ENCODE peak calls at places on chromosomes 6 and 20, in five cellular contexts. One of them, this sample, is unnamed.

GRCh38 chr6:4687989-4688947 is 87.9 kb upstream of the CDYL start:
- DNase-seq in GM23338: no peak
- DNase-seq in lung: no peak
- DNase-seq in left ventricle myocardium inferior: no peak
- DNase-seq in neural progenitor cell: no peak
- DNase-seq in this sample: peak

GRCh38 chr6:37913210-37913609 is 93.7 kb downstream of the ZFAND3 start:
- DNase-seq in lung: no peak
- DNase-seq in neural progenitor cell: no peak
- DNase-seq in GM23338: no peak
- DNase-seq in left ventricle myocardium inferior: no peak
- DNase-seq in this sample: no peak

GRCh38 chr6:29845405-29846006 is 17.9 kb downstream of the HLA-G start:
- DNase-seq in neural progenitor cell: no peak
- DNase-seq in left ventricle myocardium inferior: no peak
- DNase-seq in lung: no peak
- DNase-seq in GM23338: no peak
- DNase-seq in this sample: no peak

GRCh38 chr20:16571333-16571732 is 1.9 kb downstream of the KIF16B start:
- DNase-seq in left ventricle myocardium inferior: no peak
- DNase-seq in neural progenitor cell: no peak
- DNase-seq in GM23338: no peak
- DNase-seq in lung: no peak
- DNase-seq in this sample: no peak

GRCh38 chr6:63802606-63803206 is 167.1 kb downstream of the PHF3 start:
- DNase-seq in left ventricle myocardium inferior: no peak
- DNase-seq in GM23338: peak
- DNase-seq in lung: no peak
- DNase-seq in neural progenitor cell: no peak
- DNase-seq in this sample: no peak

GRCh38 chr6:159823953-159824352 is 23.9 kb downstream of the PNLDC1 start:
- DNase-seq in left ventricle myocardium inferior: no peak
- DNase-seq in lung: no peak
- DNase-seq in neural progenitor cell: no peak
- DNase-seq in GM23338: no peak
- DNase-seq in this sample: no peak

GRCh38 chr6:36618366-36619355 is 24.5 kb downstream of the SRSF3 start:
- DNase-seq in neural progenitor cell: no peak
- DNase-seq in lung: no peak
- DNase-seq in left ventricle myocardium inferior: no peak
- DNase-seq in GM23338: no peak
- DNase-seq in this sample: no peak

GRCh38 chr6:41201784-41202181 is 834 bp upstream of the TREML2 start:
- DNase-seq in neural progenitor cell: no peak
- DNase-seq in GM23338: no peak
- DNase-seq in left ventricle myocardium inferior: no peak
- DNase-seq in lung: no peak
- DNase-seq in this sample: no peak

GRCh38 chr6:80366721-80367120 is 260.2 kb downstream of the BCKDHB start:
- DNase-seq in lung: no peak
- DNase-seq in GM23338: no peak
- DNase-seq in left ventricle myocardium inferior: peak
- DNase-seq in neural progenitor cell: no peak
- DNase-seq in this sample: no peak

GRCh38 chr20:8073024-8073832 is 53.7 kb upstream of the TMX4 start:
- DNase-seq in left ventricle myocardium inferior: no peak
- DNase-seq in lung: no peak
- DNase-seq in neural progenitor cell: no peak
- DNase-seq in GM23338: peak
- DNase-seq in this sample: no peak

GRCh38 chr6:37807656-37808055 is 11.9 kb upstream of the ZFAND3 start:
- DNase-seq in neural progenitor cell: no peak
- DNase-seq in lung: no peak
- DNase-seq in left ventricle myocardium inferior: no peak
- DNase-seq in GM23338: peak
- DNase-seq in this sample: peak

GRCh38 chr6:25333471-25333870 is 54.3 kb downstream of the CARMIL1 start:
- DNase-seq in GM23338: no peak
- DNase-seq in left ventricle myocardium inferior: no peak
- DNase-seq in lung: no peak
- DNase-seq in neural progenitor cell: no peak
- DNase-seq in this sample: no peak

GRCh38 chr20:5888051-5888450 is 62.3 kb downstream of the TRMT6 start:
- DNase-seq in left ventricle myocardium inferior: no peak
- DNase-seq in neural progenitor cell: no peak
- DNase-seq in GM23338: no peak
- DNase-seq in lung: no peak
- DNase-seq in this sample: no peak

GRCh38 chr20:4067600-4068261 is 52.4 kb upstream of the RNF24 start:
- DNase-seq in left ventricle myocardium inferior: no peak
- DNase-seq in GM23338: no peak
- DNase-seq in lung: no peak
- DNase-seq in neural progenitor cell: no peak
- DNase-seq in this sample: no peak

GRCh38 chr20:38267251-38267650 is 6.7 kb upstream of the KIAA1755 start:
- DNase-seq in GM23338: no peak
- DNase-seq in lung: no peak
- DNase-seq in neural progenitor cell: no peak
- DNase-seq in left ventricle myocardium inferior: no peak
- DNase-seq in this sample: no peak

GRCh38 chr6:30885481-30885998 is 1.2 kb downstream of the DDR1 start:
- DNase-seq in neural progenitor cell: peak
- DNase-seq in GM23338: peak
- DNase-seq in left ventricle myocardium inferior: no peak
- DNase-seq in lung: peak
- DNase-seq in this sample: no peak

GRCh38 chr6:20722442-20722841 is 188.2 kb downstream of the CDKAL1 start:
- DNase-seq in neural progenitor cell: no peak
- DNase-seq in left ventricle myocardium inferior: no peak
- DNase-seq in lung: no peak
- DNase-seq in GM23338: no peak
- DNase-seq in this sample: no peak

GRCh38 chr6:7899889-7900213 is 10.7 kb downstream of the TXNDC5 start:
- DNase-seq in left ventricle myocardium inferior: no peak
- DNase-seq in GM23338: no peak
- DNase-seq in lung: no peak
- DNase-seq in neural progenitor cell: no peak
- DNase-seq in this sample: no peak

GRCh38 chr6:41066867-41067304 is 5.3 kb downstream of the OARD1 start:
- DNase-seq in left ventricle myocardium inferior: peak
- DNase-seq in neural progenitor cell: peak
- DNase-seq in lung: peak
- DNase-seq in GM23338: peak
- DNase-seq in this sample: peak

GRCh38 chr6:35669441-35669776 is 19.3 kb downstream of the FKBP5 start:
- DNase-seq in lung: no peak
- DNase-seq in left ventricle myocardium inferior: no peak
- DNase-seq in GM23338: no peak
- DNase-seq in neural progenitor cell: no peak
- DNase-seq in this sample: no peak

DNA sequence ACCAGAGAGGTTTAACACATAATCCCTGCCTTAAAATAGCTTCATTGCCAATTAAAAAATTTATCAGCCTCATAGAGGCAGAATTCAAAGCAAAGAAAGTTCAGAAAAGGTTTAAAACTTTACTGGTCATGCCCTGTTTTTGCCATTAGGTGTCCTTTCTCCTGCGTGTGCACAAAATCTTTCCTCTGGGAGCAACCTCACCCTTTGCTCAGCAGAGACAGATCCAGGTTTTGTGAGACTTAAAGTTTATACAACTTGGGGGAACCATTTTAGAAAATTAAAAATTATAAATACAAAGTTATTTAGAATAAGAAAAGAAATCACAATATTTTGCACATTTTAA is 41.8 kb upstream of the SLC22A16 start:
- DNase-seq in lung: no peak
- DNase-seq in GM23338: peak
- DNase-seq in left ventricle myocardium inferior: no peak
- DNase-seq in neural progenitor cell: peak
- DNase-seq in this sample: no peak
- TF ChIP-seq CTCF in lung: no peak
- TF ChIP-seq CTCF in GM23338: peak
- TF ChIP-seq CTCF in left ventricle myocardium inferior: peak
- TF ChIP-seq CTCF in neural progenitor cell: peak
- TF ChIP-seq CTCF in this sample: no peak

GRCh38 chr20:33646191-33646590 is 15.9 kb upstream of the C20orf144 start:
- DNase-seq in GM23338: no peak
- DNase-seq in lung: no peak
- DNase-seq in neural progenitor cell: no peak
- DNase-seq in left ventricle myocardium inferior: no peak
- DNase-seq in this sample: no peak

GRCh38 chr20:33645421-33645820 is 16.7 kb upstream of the C20orf144 start:
- DNase-seq in left ventricle myocardium inferior: no peak
- DNase-seq in lung: no peak
- DNase-seq in GM23338: no peak
- DNase-seq in neural progenitor cell: no peak
- DNase-seq in this sample: no peak

GRCh38 chr20:33647603-33648395 is 14.3 kb upstream of the C20orf144 start:
- DNase-seq in GM23338: no peak
- DNase-seq in lung: no peak
- DNase-seq in neural progenitor cell: no peak
- DNase-seq in left ventricle myocardium inferior: peak
- DNase-seq in this sample: no peak

GRCh38 chr20:33645072-33645358 is 17.1 kb upstream of the C20orf144 start:
- DNase-seq in neural progenitor cell: no peak
- DNase-seq in left ventricle myocardium inferior: no peak
- DNase-seq in GM23338: no peak
- DNase-seq in lung: no peak
- DNase-seq in this sample: no peak

DNA sequence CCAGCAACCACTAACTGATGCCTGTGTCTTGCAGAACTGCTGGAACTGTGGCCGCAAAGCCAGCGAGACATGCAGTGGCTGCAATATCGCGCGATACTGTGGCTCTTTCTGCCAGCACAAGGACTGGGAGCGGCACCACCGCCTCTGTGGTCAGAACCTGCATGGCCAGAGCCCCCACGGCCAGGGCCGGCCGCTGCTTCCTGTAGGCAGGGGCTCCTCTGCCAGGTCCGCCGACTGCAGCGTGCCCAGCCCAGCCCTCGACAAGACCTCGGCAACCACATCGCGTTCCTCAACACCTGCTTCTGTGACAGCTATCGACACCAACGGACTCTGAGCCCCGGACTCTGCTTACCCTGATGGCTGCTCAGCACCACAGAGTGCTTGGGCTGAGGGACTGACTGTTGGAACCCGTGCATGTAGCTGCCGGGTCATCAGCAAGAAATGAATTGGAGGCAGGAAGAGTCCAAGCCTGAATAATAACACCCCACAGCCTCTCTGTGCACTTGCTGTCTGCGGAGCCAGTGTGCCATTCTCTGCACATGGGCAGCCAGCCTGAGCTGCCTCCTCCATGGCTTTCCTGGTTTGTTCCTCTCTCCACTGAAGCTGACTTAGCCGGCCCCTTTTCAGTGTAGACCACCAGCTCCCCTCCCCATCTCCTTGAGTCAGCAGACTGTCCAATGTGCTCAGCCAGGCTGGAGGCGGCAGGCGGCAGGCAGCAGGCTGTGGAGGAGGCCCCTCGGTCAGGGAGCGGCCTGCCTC is 17.6 kb upstream of the C20orf144 start:
- DNase-seq in GM23338: no peak
- DNase-seq in neural progenitor cell: no peak
- DNase-seq in lung: no peak
- DNase-seq in left ventricle myocardium inferior: no peak
- DNase-seq in this sample: no peak
- H3K27ac ChIP-seq in GM23338: no peak
- H3K27ac ChIP-seq in neural progenitor cell: no peak
- H3K27ac ChIP-seq in lung: no peak
- H3K27ac ChIP-seq in left ventricle myocardium inferior: no peak
- H3K27ac ChIP-seq in this sample: no peak

GRCh38 chr6:3114377-3114776 is 4.1 kb upstream of the BPHL start:
- DNase-seq in neural progenitor cell: no peak
- DNase-seq in GM23338: no peak
- DNase-seq in lung: no peak
- DNase-seq in left ventricle myocardium inferior: no peak
- DNase-seq in this sample: no peak

GRCh38 chr6:3119040-3119723 is 671 bp downstream of the BPHL start:
- DNase-seq in left ventricle myocardium inferior: no peak
- DNase-seq in lung: no peak
- DNase-seq in neural progenitor cell: no peak
- DNase-seq in GM23338: no peak
- DNase-seq in this sample: no peak

GRCh38 chr6:3120765-3121089 is 2.2 kb downstream of the BPHL start:
- DNase-seq in neural progenitor cell: no peak
- DNase-seq in GM23338: no peak
- DNase-seq in lung: no peak
- DNase-seq in left ventricle myocardium inferior: no peak
- DNase-seq in this sample: no peak

GRCh38 chr6:3117912-3118352 is 579 bp upstream of the BPHL start:
- DNase-seq in lung: no peak
- DNase-seq in GM23338: no peak
- DNase-seq in left ventricle myocardium inferior: no peak
- DNase-seq in neural progenitor cell: no peak
- DNase-seq in this sample: no peak

GRCh38 chr6:3118353-3119039 is at the start of gene BPHL:
- DNase-seq in neural progenitor cell: peak
- DNase-seq in GM23338: peak
- DNase-seq in lung: peak
- DNase-seq in left ventricle myocardium inferior: peak
- DNase-seq in this sample: peak
- TF ChIP-seq CTCF in neural progenitor cell: no peak
- TF ChIP-seq CTCF in GM23338: no peak
- TF ChIP-seq CTCF in lung: no peak
- TF ChIP-seq CTCF in left ventricle myocardium inferior: no peak
- TF ChIP-seq CTCF in this sample: no peak

GRCh38 chr6:105839266-105839665 is 246.9 kb upstream of the PRDM1 start:
- DNase-seq in GM23338: no peak
- DNase-seq in neural progenitor cell: no peak
- DNase-seq in lung: no peak
- DNase-seq in left ventricle myocardium inferior: no peak
- DNase-seq in this sample: no peak

GRCh38 chr6:105849741-105850140 is 236.4 kb upstream of the PRDM1 start:
- DNase-seq in lung: no peak
- DNase-seq in GM23338: no peak
- DNase-seq in left ventricle myocardium inferior: no peak
- DNase-seq in neural progenitor cell: peak
- DNase-seq in this sample: no peak

GRCh38 chr6:105847433-105847832 is 238.7 kb upstream of the PRDM1 start:
- DNase-seq in GM23338: no peak
- DNase-seq in left ventricle myocardium inferior: no peak
- DNase-seq in neural progenitor cell: no peak
- DNase-seq in lung: no peak
- DNase-seq in this sample: no peak

DNA sequence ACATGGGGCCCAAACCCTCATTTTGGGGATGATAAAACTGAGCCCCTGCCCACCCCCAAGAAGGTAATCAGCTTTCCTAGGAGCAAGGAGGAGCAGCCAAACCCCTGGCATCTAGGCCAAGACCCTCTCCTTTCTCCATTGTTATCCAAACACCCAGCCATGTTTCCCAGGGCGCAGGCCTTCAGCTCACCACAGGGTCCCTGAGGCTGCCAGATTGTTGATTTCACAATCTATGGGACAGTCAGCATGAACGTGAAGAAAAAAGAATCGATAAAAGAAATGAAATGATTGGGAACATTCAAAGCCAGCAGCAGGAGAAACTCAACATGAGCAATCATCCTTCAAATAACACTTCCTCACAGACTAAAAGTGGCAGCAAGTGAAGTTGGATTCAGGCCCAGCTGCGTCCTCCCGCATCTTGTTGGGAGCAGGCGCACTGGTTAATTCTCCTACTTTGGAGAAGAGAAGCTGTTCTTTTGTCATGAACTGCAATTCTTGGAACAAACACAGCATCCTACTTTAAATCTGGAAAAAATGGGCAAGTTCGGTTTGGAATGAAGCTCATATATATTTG is 241.8 kb upstream of the PRDM1 start:
- DNase-seq in lung: no peak
- DNase-seq in left ventricle myocardium inferior: peak
- DNase-seq in neural progenitor cell: no peak
- DNase-seq in GM23338: peak
- DNase-seq in this sample: peak
- H3K27ac ChIP-seq in lung: no peak
- H3K27ac ChIP-seq in left ventricle myocardium inferior: no peak
- H3K27ac ChIP-seq in neural progenitor cell: no peak
- H3K27ac ChIP-seq in GM23338: no peak
- H3K27ac ChIP-seq in this sample: no peak